ENCODE peak calls at places on chromosomes 13 and 19, in six cellular contexts. One of them, this sample, is unnamed.

GRCh38 chr19:41870401-41870873 is 6.6 kb upstream of the CD79A start:
- DNase-seq in AML-193: no peak
- DNase-seq in RWPE1: no peak
- DNase-seq in neural crest cell: no peak
- DNase-seq in skeletal muscle cell: no peak
- DNase-seq in hippocampal formation: no peak
- DNase-seq in this sample: no peak

GRCh38 chr13:45718063-45718462 is 15.9 kb downstream of the CBY2 start:
- DNase-seq in AML-193: peak
- DNase-seq in RWPE1: no peak
- DNase-seq in neural crest cell: no peak
- DNase-seq in skeletal muscle cell: no peak
- DNase-seq in hippocampal formation: no peak
- DNase-seq in this sample: peak

GRCh38 chr13:91579320-91579719 is 180.9 kb downstream of the GPC5 start:
- DNase-seq in AML-193: no peak
- DNase-seq in RWPE1: no peak
- DNase-seq in neural crest cell: no peak
- DNase-seq in skeletal muscle cell: no peak
- DNase-seq in hippocampal formation: no peak
- DNase-seq in this sample: no peak

GRCh38 chr19:9940778-9941177 is 4.5 kb upstream of the OLFM2 start:
- DNase-seq in AML-193: no peak
- DNase-seq in RWPE1: no peak
- DNase-seq in neural crest cell: no peak
- DNase-seq in skeletal muscle cell: no peak
- DNase-seq in hippocampal formation: no peak
- DNase-seq in this sample: no peak

GRCh38 chr19:58557253-58558065 is 952 bp downstream of the UBE2M start:
- DNase-seq in AML-193: no peak
- DNase-seq in RWPE1: no peak
- DNase-seq in neural crest cell: no peak
- DNase-seq in skeletal muscle cell: no peak
- DNase-seq in hippocampal formation: no peak
- DNase-seq in this sample: no peak

GRCh38 chr19:54180691-54181091 is 7.7 kb upstream of the TMC4 start:
- DNase-seq in AML-193: no peak
- DNase-seq in RWPE1: no peak
- DNase-seq in neural crest cell: no peak
- DNase-seq in skeletal muscle cell: no peak
- DNase-seq in hippocampal formation: no peak
- DNase-seq in this sample: no peak

GRCh38 chr13:26270707-26271106 is 16.8 kb downstream of the CDK8 start:
- DNase-seq in AML-193: no peak
- DNase-seq in RWPE1: no peak
- DNase-seq in neural crest cell: no peak
- DNase-seq in skeletal muscle cell: no peak
- DNase-seq in hippocampal formation: no peak
- DNase-seq in this sample: no peak

GRCh38 chr19:13621413-13621812 is 115.1 kb upstream of the CACNA1A start:
- DNase-seq in AML-193: no peak
- DNase-seq in RWPE1: peak
- DNase-seq in neural crest cell: no peak
- DNase-seq in skeletal muscle cell: peak
- DNase-seq in hippocampal formation: no peak
- DNase-seq in this sample: no peak

GRCh38 chr13:40534456-40534855 is 132.0 kb downstream of the FOXO1 start:
- DNase-seq in AML-193: no peak
- DNase-seq in RWPE1: no peak
- DNase-seq in neural crest cell: no peak
- DNase-seq in skeletal muscle cell: no peak
- DNase-seq in hippocampal formation: no peak
- DNase-seq in this sample: no peak

GRCh38 chr13:44128522-44128921 is 245.1 kb upstream of the SERP2 start:
- DNase-seq in AML-193: no peak
- DNase-seq in RWPE1: no peak
- DNase-seq in neural crest cell: no peak
- DNase-seq in skeletal muscle cell: no peak
- DNase-seq in hippocampal formation: no peak
- DNase-seq in this sample: no peak

GRCh38 chr13:80341771-80342271 is 895 bp upstream of the SPRY2 start:
- DNase-seq in AML-193: peak
- DNase-seq in RWPE1: no peak
- DNase-seq in neural crest cell: peak
- DNase-seq in skeletal muscle cell: no peak
- DNase-seq in hippocampal formation: peak
- DNase-seq in this sample: peak

GRCh38 chr13:47672982-47673670 is 327.9 kb downstream of the SUCLA2 start:
- DNase-seq in AML-193: peak
- DNase-seq in RWPE1: no peak
- DNase-seq in neural crest cell: no peak
- DNase-seq in skeletal muscle cell: peak
- DNase-seq in hippocampal formation: no peak
- DNase-seq in this sample: peak

GRCh38 chr19:28697308-28697707 is 515.6 kb downstream of the UQCRFS1 start:
- DNase-seq in AML-193: no peak
- DNase-seq in RWPE1: no peak
- DNase-seq in neural crest cell: no peak
- DNase-seq in skeletal muscle cell: no peak
- DNase-seq in hippocampal formation: no peak
- DNase-seq in this sample: no peak

GRCh38 chr19:48696353-48697010 is 711 bp downstream of the FUT2 start:
- DNase-seq in AML-193: no peak
- DNase-seq in RWPE1: no peak
- DNase-seq in neural crest cell: no peak
- DNase-seq in skeletal muscle cell: no peak
- DNase-seq in hippocampal formation: no peak
- DNase-seq in this sample: no peak

GRCh38 chr19:49362048-49362925 is at the start of gene TEAD2:
- DNase-seq in AML-193: no peak
- DNase-seq in RWPE1: peak
- DNase-seq in neural crest cell: peak
- DNase-seq in skeletal muscle cell: no peak
- DNase-seq in hippocampal formation: no peak
- DNase-seq in this sample: no peak

GRCh38 chr13:68369739-68370138 is 1139.6 kb upstream of the PCDH9 start:
- DNase-seq in AML-193: no peak
- DNase-seq in RWPE1: peak
- DNase-seq in neural crest cell: no peak
- DNase-seq in skeletal muscle cell: no peak
- DNase-seq in hippocampal formation: no peak
- DNase-seq in this sample: no peak

GRCh38 chr19:39297931-39298634 is 1.9 kb downstream of the IFNL1 start:
- DNase-seq in AML-193: no peak
- DNase-seq in RWPE1: no peak
- DNase-seq in neural crest cell: no peak
- DNase-seq in skeletal muscle cell: no peak
- DNase-seq in hippocampal formation: no peak
- DNase-seq in this sample: no peak

GRCh38 chr13:44894001-44894770 is 95.1 kb downstream of the NUFIP1 start:
- DNase-seq in AML-193: no peak
- DNase-seq in RWPE1: no peak
- DNase-seq in neural crest cell: no peak
- DNase-seq in skeletal muscle cell: no peak
- DNase-seq in hippocampal formation: no peak
- DNase-seq in this sample: no peak